ENCODE peak calls at places on chromosome 14, in six cellular contexts. C is non-pigmented ciliary epithelial cell, A is T47D, Y is trophoblast cell, X is Right ventricle myocardium superior, T is GM19239. S is an unnamed sample.

GRCh38 chr14:104086661-104087461 is 1.4 kb downstream of the ASPG start:
- DNase-seq in X (peak; percentile 60), C (no peak), T (no peak), A (no peak), Y (no peak), S (no peak)

GRCh38 chr14:64688801-64689200 is 15.4 kb upstream of the PLEKHG3 start:
- DNase-seq in T (no peak), X (no peak), Y (no peak), A (peak; percentile 40), C (no peak), S (no peak)

GRCh38 chr14:75341639-75342038 is 63.0 kb downstream of the FOS start:
- DNase-seq in C (no peak), X (no peak), T (no peak), A (no peak), Y (peak; percentile 20), S (no peak)

GRCh38 chr14:92578511-92578910 is 64.9 kb downstream of the RIN3 start:
- DNase-seq in A (no peak), C (no peak), X (no peak), T (no peak), Y (no peak), S (no peak)

GRCh38 chr14:54766276-54767138 is 136.1 kb downstream of the GCH1 start:
- DNase-seq in C (no peak), A (no peak), X (no peak), Y (no peak), T (no peak), S (no peak)

GRCh38 chr14:92121207-92121669 is 268 bp downstream of the NDUFB1 start:
- DNase-seq in A (peak; percentile 47), C (no peak), X (peak; percentile 75), Y (peak; percentile 56), T (peak; percentile 18), S (no peak)

GRCh38 chr14:104735830-104736642 is 12.0 kb downstream of the ADSS1 start:
- DNase-seq in A (peak; percentile 28), Y (peak; percentile 38), C (no peak), T (no peak), X (peak; percentile 93), S (no peak)

GRCh38 chr14:104149617-104150141 is 11.3 kb downstream of the KIF26A start:
- DNase-seq in Y (no peak), T (no peak), C (no peak), A (no peak), X (peak; percentile 59), S (no peak)

GRCh38 chr14:68097727-68098126 is 278.1 kb downstream of the RAD51B start:
- DNase-seq in Y (no peak), C (no peak), X (no peak), T (no peak), A (no peak), S (no peak)

GRCh38 chr14:82387699-82388098 is 854.0 kb upstream of the SEL1L start:
- DNase-seq in Y (no peak), X (no peak), C (no peak), A (peak; percentile 26), T (no peak), S (no peak)

GRCh38 chr14:94994245-94994644 is 163.1 kb downstream of the DICER1 start:
- DNase-seq in X (no peak), A (no peak), Y (no peak), T (no peak), C (no peak), S (no peak)

GRCh38 chr14:22623047-22623446 is 21.1 kb downstream of the OR6J1 start:
- DNase-seq in T (no peak), Y (no peak), X (no peak), C (no peak), A (no peak), S (no peak)

GRCh38 chr14:64612021-64612380 is 62.2 kb downstream of the PPP1R36 start:
- DNase-seq in C (peak; percentile 44), Y (peak; percentile 57), X (no peak), T (no peak), A (no peak), S (no peak)

GRCh38 chr14:33934043-33934750 is 16.7 kb downstream of the EGLN3 start:
- DNase-seq in T (no peak), C (no peak), A (no peak), X (no peak), Y (no peak), S (no peak)

GRCh38 chr14:103739466-103739792 is 23.8 kb downstream of the ZFYVE21 start:
- DNase-seq in X (no peak), A (no peak), C (no peak), T (no peak), Y (no peak), S (no peak)

GRCh38 chr14:72615511-72616121 is 278.3 kb downstream of the DPF3 start:
- DNase-seq in Y (peak; percentile 44), C (no peak), T (no peak), X (no peak), A (no peak), S (no peak)

S was measured in HuH-7.